ENCODE peak calls at places on chromosomes 12 and 14, in four cellular contexts. B, F, H and R are unnamed samples.

GRCh38 chr12:21418403-21418802 is 19.1 kb upstream of the PYROXD1 start:
- DNase-seq in B (no peak), F (no peak), H (no peak), R (no peak)

GRCh38 chr12:57735198-57735855 is 3.2 kb downstream of the AGAP2 start:
- DNase-seq in B (no peak), F (no peak), H (no peak), R (no peak)

GRCh38 chr12:116592116-116592637 is 33.0 kb downstream of the MAP1LC3B2 start:
- DNase-seq in B (peak), F (peak), H (no peak), R (no peak)

GRCh38 chr14:71166434-71166833 is 259.2 kb downstream of the PCNX1 start:
- DNase-seq in B (no peak), F (no peak), H (no peak), R (peak)

GRCh38 chr14:32509632-32510187 is 180.6 kb downstream of the AKAP6 start:
- DNase-seq in B (peak), F (no peak), H (no peak), R (no peak)

GRCh38 chr14:74620497-74620921 is 8.5 kb upstream of the LTBP2 start:
- DNase-seq in B (no peak), F (no peak), H (no peak), R (peak)

GRCh38 chr14:94625353-94625635 is 13.1 kb downstream of the SERPINA3 start:
- DNase-seq in B (peak), F (no peak), H (no peak), R (no peak)

GRCh38 chr12:123705935-123706334 is 6.2 kb upstream of the ATP6V0A2 start:
- DNase-seq in B (no peak), F (no peak), H (no peak), R (no peak)

GRCh38 chr12:5185435-5186069 is 141.9 kb downstream of the KCNA5 start:
- DNase-seq in B (no peak), F (no peak), H (no peak), R (no peak)

GRCh38 chr14:76996563-76997146 is 31.9 kb downstream of the IRF2BPL start:
- DNase-seq in B (no peak), F (no peak), H (no peak), R (no peak)

GRCh38 chr12:40149673-40150260 is 43.9 kb upstream of the SLC2A13 start:
- DNase-seq in B (no peak), F (no peak), H (no peak), R (no peak)

GRCh38 chr12:3454780-3455179 is 36.2 kb upstream of the PRMT8 start:
- DNase-seq in B (no peak), F (no peak), H (no peak), R (no peak)

GRCh38 chr12:117525766-117526165 is 164.3 kb upstream of the NOS1 start:
- DNase-seq in B (no peak), F (no peak), H (no peak), R (no peak)

GRCh38 chr14:30125322-30125944 is 197.8 kb upstream of the PRKD1 start:
- DNase-seq in B (no peak), F (no peak), H (no peak), R (no peak)

GRCh38 chr12:26471560-26471959 is 276.2 kb downstream of the SSPN start:
- DNase-seq in B (no peak), F (no peak), H (peak), R (no peak)

GRCh38 chr12:16048511-16048910 is 137.4 kb downstream of the DERA start:
- DNase-seq in B (no peak), F (no peak), H (no peak), R (no peak)

GRCh38 chr14:106308839-106309389 is 782.5 kb downstream of the TMEM121 start:
- DNase-seq in B (no peak), F (peak), H (peak), R (peak)

GRCh38 chr14:51342226-51342625 is 102.2 kb downstream of the TMX1 start:
- DNase-seq in B (no peak), F (no peak), H (no peak), R (no peak)

GRCh38 chr14:72254202-72254939 is 322.1 kb downstream of the RGS6 start:
- DNase-seq in B (no peak), F (no peak), H (no peak), R (no peak)

GRCh38 chr12:99529966-99530365 is 117.6 kb upstream of the GARIN6 start:
- DNase-seq in B (no peak), F (no peak), H (peak), R (no peak)

GRCh38 chr14:100784523-100785337 is 41.2 kb upstream of the MEG3 start:
- DNase-seq in B (no peak), F (no peak), H (no peak), R (no peak)

GRCh38 chr14:73723799-73724621 is 9.8 kb upstream of the PNMA1 start:
- DNase-seq in B (peak), F (peak), H (no peak), R (no peak)

GRCh38 chr12:113102811-113103210 is 32.8 kb downstream of the RASAL1 start:
- DNase-seq in B (no peak), F (no peak), H (no peak), R (no peak)

GRCh38 chr12:98211914-98212695 is 303.3 kb upstream of the TMPO start:
- DNase-seq in B (no peak), F (no peak), H (no peak), R (no peak)

GRCh38 chr14:67420102-67420739 is 8.3 kb upstream of the PLEK2 start:
- DNase-seq in B (no peak), F (no peak), H (peak), R (peak)

GRCh38 chr12:109166371-109166770 is 50.0 kb downstream of the ACACB start:
- DNase-seq in B (no peak), F (no peak), H (no peak), R (no peak)

GRCh38 chr14:74019743-74020142 is 594 bp downstream of the BBOF1 start:
- DNase-seq in B (no peak), F (no peak), H (no peak), R (no peak)

GRCh38 chr12:61490732-61491498 is 769.3 kb upstream of the USP15 start:
- DNase-seq in B (no peak), F (no peak), H (no peak), R (no peak)

GRCh38 chr12:12072064-12072760 is 1.5 kb downstream of the BCL2L14 start:
- DNase-seq in B (no peak), F (peak), H (no peak), R (no peak)

GRCh38 chr14:49364752-49365117 is 221.4 kb downstream of the RPS29 start:
- DNase-seq in B (no peak), F (no peak), H (no peak), R (no peak)

GRCh38 chr12:28742791-28743190 is 406.3 kb upstream of the FAR2 start:
- DNase-seq in B (no peak), F (no peak), H (no peak), R (no peak)

GRCh38 chr12:19190292-19191031 is 60.9 kb downstream of the PLEKHA5 start:
- DNase-seq in B (no peak), F (no peak), H (no peak), R (no peak)

GRCh38 chr14:101234588-101234937 is 326.7 kb upstream of the DIO3 start:
- DNase-seq in B (peak), F (no peak), H (no peak), R (no peak)

GRCh38 chr14:103103461-103104388 is 9.2 kb downstream of the EXOC3L4 start:
- DNase-seq in B (no peak), F (peak), H (no peak), R (no peak)

GRCh38 chr14:105060751-105061427 is 4.3 kb downstream of the GPR132 start:
- DNase-seq in B (peak), F (peak), H (no peak), R (no peak)
- H3K4me3 ChIP-seq in B (no peak), F (peak), H (peak), R (no peak)

DNA sequence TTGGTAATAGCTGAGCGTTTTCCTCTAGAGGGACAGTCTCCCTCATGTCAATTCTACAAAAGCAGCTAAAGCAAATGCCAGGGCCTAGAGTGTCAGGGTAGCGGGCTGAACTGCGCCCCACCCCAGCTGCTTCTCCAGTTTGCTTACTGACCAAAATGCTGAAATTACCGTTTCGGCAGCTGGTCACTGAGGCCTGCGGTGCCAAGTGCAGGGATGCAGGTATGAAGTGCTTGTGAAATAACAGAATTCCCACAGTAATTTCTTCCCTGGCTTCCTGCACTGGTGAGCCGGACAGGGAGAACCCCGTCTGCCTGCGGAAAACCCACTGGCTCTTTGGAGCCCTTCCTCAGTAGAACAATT is 19.1 kb downstream of the PSMC1 start:
- DNase-seq in B (peak), F (no peak), H (no peak), R (no peak)
- H3K4me3 ChIP-seq in B (no peak), F (no peak), H (no peak), R (no peak)

DNA sequence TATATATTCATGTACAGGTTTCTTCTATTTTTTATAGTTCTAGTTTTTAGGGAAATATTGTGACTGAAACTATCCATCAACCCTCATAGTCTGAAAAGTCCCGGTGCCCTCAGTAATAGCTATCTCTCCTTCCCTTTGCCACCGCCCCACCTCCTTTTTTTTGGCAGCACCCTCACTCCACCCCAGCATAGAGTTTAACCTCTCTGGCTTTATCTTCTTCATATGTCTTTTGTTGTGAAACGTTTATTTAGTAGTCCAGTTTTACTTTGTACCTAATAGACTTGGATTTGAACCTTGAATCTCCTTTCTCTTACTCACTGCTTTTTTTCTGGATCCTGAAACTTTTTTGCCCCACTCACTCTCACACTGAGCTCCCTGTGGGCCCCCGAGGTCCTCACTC is 109.5 kb downstream of the BBS10 start:
- DNase-seq in B (no peak), F (no peak), H (no peak), R (no peak)
- H3K4me3 ChIP-seq in B (no peak), F (no peak), H (no peak), R (no peak)

GRCh38 chr14:22520235-22520634 is 68.8 kb downstream of the DAD1 start:
- DNase-seq in B (no peak), F (no peak), H (no peak), R (no peak)

GRCh38 chr14:22523283-22523682 is 65.7 kb downstream of the DAD1 start:
- DNase-seq in B (no peak), F (no peak), H (no peak), R (no peak)

GRCh38 chr14:22521449-22522239 is 67.4 kb downstream of the DAD1 start:
- DNase-seq in B (no peak), F (no peak), H (no peak), R (no peak)

GRCh38 chr14:22518073-22518472 is 71.0 kb downstream of the DAD1 start:
- DNase-seq in B (no peak), F (no peak), H (no peak), R (no peak)

DNA sequence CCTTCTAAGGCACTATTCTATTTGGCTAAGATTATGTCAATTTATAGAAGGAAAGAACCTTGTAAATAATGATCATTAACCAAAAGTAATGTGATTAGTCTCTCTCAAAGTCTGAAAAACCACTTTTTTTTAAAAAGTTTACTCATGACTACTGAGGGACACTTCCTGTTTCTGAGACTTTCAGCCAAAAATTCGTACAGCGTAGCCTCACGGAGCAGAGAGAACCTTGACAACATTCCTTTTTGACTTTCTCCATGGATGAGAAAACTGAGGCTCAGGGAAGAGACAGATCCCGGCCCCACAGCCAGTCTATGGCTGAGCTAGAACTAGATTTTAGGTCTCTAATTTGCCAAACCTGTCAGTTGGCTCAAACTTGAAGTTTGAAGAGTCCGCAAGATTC is 68.2 kb downstream of the DAD1 start:
- DNase-seq in B (no peak), F (no peak), H (no peak), R (no peak)
- H3K4me3 ChIP-seq in B (no peak), F (no peak), H (no peak), R (no peak)